ENCODE peak calls at places on chromosomes 3 and 15, in six cellular contexts. K is astrocyte; C is fibroblast of mammary gland; F is activated CD8-positive, alpha-beta memory T cell treated with anti-CD3 and anti-CD28 coated beads, Interleukin-2, amount 50 U/mL, for 4 hours; M is activated T-cell treated with anti-CD3 and anti-CD28 coated beads for 1 hour; Z is GM13977. O is an unnamed sample.

GRCh38 chr3:16496408-16497222 is 16.9 kb downstream of the RFTN1 start:
- DNase-seq in K (no peak), C (peak; percentile 36), F (no peak), M (no peak), Z (no peak), O (no peak)

GRCh38 chr3:116453676-116454346 is 8.5 kb upstream of the LSAMP start:
- DNase-seq in K (no peak), C (peak; percentile 25), F (no peak), M (no peak), Z (no peak), O (no peak)

GRCh38 chr15:101063212-101063611 is 144.1 kb downstream of the LRRK1 start:
- DNase-seq in K (no peak), C (no peak), F (no peak), M (no peak), Z (no peak), O (no peak)

GRCh38 chr15:69337133-69337532 is 38.4 kb downstream of the PAQR5 start:
- DNase-seq in K (peak; percentile 29), C (peak; percentile 40), F (no peak), M (no peak), Z (no peak), O (peak; percentile 38)

GRCh38 chr3:27360113-27361078 is 8.8 kb downstream of the NEK10 start:
- DNase-seq in K (peak; percentile 3), C (peak; percentile 57), F (no peak), M (no peak), Z (no peak), O (peak; percentile 69)

GRCh38 chr3:176951144-176951543 is 246.1 kb downstream of the TBL1XR1 start:
- DNase-seq in K (peak; percentile 26), C (no peak), F (no peak), M (no peak), Z (no peak), O (peak; percentile 36)

GRCh38 chr3:18747383-18747782 is 322.2 kb upstream of the SATB1 start:
- DNase-seq in K (no peak), C (no peak), F (no peak), M (no peak), Z (no peak), O (no peak)

GRCh38 chr15:48861813-48862431 is 16.0 kb upstream of the EID1 start:
- DNase-seq in K (peak; percentile 52), C (peak; percentile 85), F (peak; percentile 19), M (no peak), Z (peak; percentile 49), O (peak; percentile 65)

GRCh38 chr15:56877591-56877990 is 40.9 kb upstream of the TCF12 start:
- DNase-seq in K (no peak), C (no peak), F (no peak), M (no peak), Z (no peak), O (no peak)

GRCh38 chr3:129439381-129439816 is 349 bp downstream of the MBD4 start:
- DNase-seq in K (no peak), C (no peak), F (peak; percentile 42), M (peak; percentile 29), Z (peak; percentile 42), O (no peak)

GRCh38 chr15:69554321-69554961 is 101.8 kb downstream of the RPLP1 start:
- DNase-seq in K (no peak), C (no peak), F (no peak), M (no peak), Z (no peak), O (no peak)

GRCh38 chr3:160027541-160028195 is 39.0 kb downstream of the IL12A start:
- DNase-seq in K (peak; percentile 70), C (peak; percentile 73), F (no peak), M (no peak), Z (peak; percentile 48), O (peak; percentile 48)

GRCh38 chr3:134600685-134601502 is 49.9 kb downstream of the KY start:
- DNase-seq in K (peak; percentile 24), C (peak; percentile 49), F (peak; percentile 59), M (peak; percentile 41), Z (peak; percentile 79), O (peak; percentile 56)

GRCh38 chr15:61558172-61559146 is 329.4 kb upstream of the RORA start:
- DNase-seq in K (no peak), C (peak; percentile 67), F (no peak), M (no peak), Z (no peak), O (no peak)

GRCh38 chr15:85312925-85313324 is 67.5 kb upstream of the AKAP13 start:
- DNase-seq in K (no peak), C (peak; percentile 90), F (no peak), M (no peak), Z (no peak), O (no peak)

GRCh38 chr15:71296032-71296686 is 180.9 kb downstream of the THSD4 start:
- DNase-seq in K (peak; percentile 91), C (peak; percentile 98), F (no peak), M (no peak), Z (no peak), O (peak; percentile 87)

GRCh38 chr15:58569455-58569854 is 137.7 kb downstream of the LIPC start:
- DNase-seq in K (no peak), C (no peak), F (no peak), M (no peak), Z (no peak), O (no peak)

GRCh38 chr15:51846463-51847230 is 17.2 kb downstream of the TMOD3 start:
- DNase-seq in K (peak; percentile 80), C (peak; percentile 66), F (no peak), M (no peak), Z (no peak), O (peak; percentile 82)

GRCh38 chr3:131630117-131630516 is 127.3 kb upstream of the MRPL3 start:
- DNase-seq in K (no peak), C (peak; percentile 11), F (no peak), M (no peak), Z (peak; percentile 56), O (peak; percentile 21)

GRCh38 chr3:24830230-24831152 is 335.8 kb upstream of the THRB start:
- DNase-seq in K (no peak), C (no peak), F (no peak), M (no peak), Z (peak; percentile 11), O (no peak)